ENCODE peak calls at places on chromosomes 12 and 14, in six cellular contexts. V is HepG2, M is K562, N is HCT116, Y is H1, G is SK-N-SH. Q is an unnamed sample.

GRCh38 chr14:73944432-73945158 is 5.3 kb downstream of the FAM161B start:
- DNase-seq in V (no peak), M (no peak), N (no peak), Y (no peak), G (no peak), Q (no peak)

GRCh38 chr14:69636051-69636639 is 24.7 kb downstream of the SUSD6 start:
- DNase-seq in V (no peak), M (no peak), N (no peak), Y (no peak), G (no peak), Q (no peak)

GRCh38 chr12:38138225-38139221 is 178.1 kb upstream of the ALG10B start:
- DNase-seq in V (peak; percentile 60), M (peak; percentile 53), N (peak; percentile 61), Y (no peak), G (peak; percentile 72), Q (peak; percentile 89)

GRCh38 chr12:48454675-48455074 is 17.7 kb upstream of the ANP32D start:
- DNase-seq in V (peak; percentile 5), M (peak; percentile 31), N (peak; percentile 31), Y (no peak), G (no peak), Q (peak; percentile 42)

GRCh38 chr14:71465316-71465715 is 466.9 kb upstream of the RGS6 start:
- DNase-seq in V (no peak), M (no peak), N (no peak), Y (no peak), G (no peak), Q (no peak)

GRCh38 chr12:53051058-53051880 is 1.4 kb downstream of the TNS2 start:
- DNase-seq in V (peak; percentile 82), M (peak; percentile 36), N (no peak), Y (no peak), G (no peak), Q (no peak)

GRCh38 chr14:104212206-104213095 is 74.1 kb downstream of the KIF26A start:
- DNase-seq in V (no peak), M (no peak), N (no peak), Y (no peak), G (no peak), Q (no peak)

GRCh38 chr12:11658796-11659195 is 9.3 kb downstream of the ETV6 start:
- DNase-seq in V (no peak), M (no peak), N (no peak), Y (no peak), G (no peak), Q (no peak)

GRCh38 chr12:120402217-120402616 is 33.3 kb upstream of the MSI1 start:
- DNase-seq in V (no peak), M (no peak), N (no peak), Y (no peak), G (peak; percentile 39), Q (peak; percentile 37)

GRCh38 chr12:26116829-26117228 is 8.0 kb downstream of the BHLHE41 start:
- DNase-seq in V (no peak), M (peak; percentile 41), N (no peak), Y (no peak), G (no peak), Q (no peak)

GRCh38 chr12:18798445-18799139 is 60.7 kb downstream of the CAPZA3 start:
- DNase-seq in V (peak; percentile 55), M (no peak), N (no peak), Y (no peak), G (no peak), Q (no peak)

DNA sequence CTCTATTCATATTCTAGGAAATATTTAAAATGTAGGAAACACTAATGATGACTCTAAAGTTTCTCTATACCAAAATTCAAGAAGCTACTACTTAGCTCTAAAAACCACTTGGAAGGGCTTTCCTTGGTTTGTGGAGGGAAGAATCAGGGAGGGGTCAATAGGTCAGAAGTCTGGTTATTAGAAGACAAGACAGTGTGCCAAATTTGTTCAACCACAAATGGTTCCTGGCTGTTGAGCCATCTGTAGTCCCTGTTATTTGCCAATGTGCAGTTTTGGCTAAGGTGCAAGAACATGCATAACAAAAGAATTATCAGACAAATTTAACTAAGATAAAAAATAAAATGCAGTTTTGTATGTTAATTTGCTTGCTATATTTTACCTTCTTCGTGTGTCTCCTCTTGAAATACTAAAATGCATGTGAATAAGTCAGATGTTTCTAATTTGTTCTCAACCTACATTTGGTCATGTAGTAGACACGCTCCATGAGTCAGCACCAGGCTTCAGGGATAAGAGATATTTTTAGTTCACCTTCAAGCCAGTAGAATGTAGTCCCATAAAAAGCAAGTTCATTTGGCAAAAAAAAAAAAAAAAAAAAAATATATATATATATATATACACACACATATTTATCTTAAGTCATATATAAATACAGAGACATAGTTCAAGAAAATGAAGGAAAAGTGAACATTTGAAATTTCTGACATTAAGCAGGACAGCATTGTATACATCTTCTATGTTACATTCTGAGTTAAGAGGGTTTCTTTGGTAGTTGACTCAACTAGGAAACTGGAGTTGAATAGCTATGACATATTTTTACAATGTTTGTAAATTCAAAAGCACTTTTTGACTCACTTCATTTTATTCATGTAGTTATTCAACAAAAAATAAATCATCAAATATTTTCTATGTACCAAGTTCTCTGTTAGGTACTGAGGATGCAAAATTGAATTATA is 123.3 kb downstream of the KCNC2 start:
- DNase-seq in V (no peak), M (no peak), N (no peak), Y (no peak), G (no peak), Q (no peak)
- TF ChIP-seq JUND in V (no peak), M (no peak), N (no peak), Y (no peak), G (no peak), Q (no peak)

GRCh38 chr12:79841248-79841877 is 93.5 kb downstream of the PPP1R12A start:
- DNase-seq in V (no peak), M (no peak), N (no peak), Y (no peak), G (no peak), Q (no peak)

GRCh38 chr12:79838359-79838758 is 96.5 kb downstream of the PPP1R12A start:
- DNase-seq in V (no peak), M (no peak), N (no peak), Y (no peak), G (no peak), Q (no peak)

GRCh38 chr12:79842630-79843029 is 92.3 kb downstream of the PPP1R12A start:
- DNase-seq in V (no peak), M (no peak), N (no peak), Y (no peak), G (no peak), Q (no peak)

GRCh38 chr12:79844693-79845092 is 90.2 kb downstream of the PPP1R12A start:
- DNase-seq in V (peak; percentile 41), M (peak; percentile 27), N (peak; percentile 71), Y (peak; percentile 29), G (no peak), Q (no peak)

DNA sequence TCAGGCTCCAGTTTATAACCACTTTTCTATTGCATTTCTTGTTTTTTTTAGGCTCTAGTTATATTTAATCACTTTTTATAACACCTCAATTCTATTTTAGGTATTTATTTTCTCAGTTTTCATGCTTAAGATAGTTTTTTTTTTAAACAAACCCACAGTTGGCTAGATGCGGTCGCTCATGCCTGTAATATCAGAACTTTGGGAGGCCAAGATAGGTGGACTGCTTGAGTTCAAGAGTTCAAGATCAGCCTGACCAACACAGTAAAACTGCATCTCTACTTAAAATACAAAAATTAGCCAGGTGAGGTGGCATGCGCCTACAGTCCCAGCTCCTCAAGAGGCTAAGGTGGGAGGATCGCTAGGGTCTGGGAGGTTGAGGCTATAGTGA is 93.0 kb downstream of the PPP1R12A start:
- DNase-seq in V (no peak), M (no peak), N (no peak), Y (no peak), G (no peak), Q (no peak)
- TF ChIP-seq JUND in V (no peak), M (no peak), N (no peak), Y (no peak), G (no peak), Q (no peak)

DNA sequence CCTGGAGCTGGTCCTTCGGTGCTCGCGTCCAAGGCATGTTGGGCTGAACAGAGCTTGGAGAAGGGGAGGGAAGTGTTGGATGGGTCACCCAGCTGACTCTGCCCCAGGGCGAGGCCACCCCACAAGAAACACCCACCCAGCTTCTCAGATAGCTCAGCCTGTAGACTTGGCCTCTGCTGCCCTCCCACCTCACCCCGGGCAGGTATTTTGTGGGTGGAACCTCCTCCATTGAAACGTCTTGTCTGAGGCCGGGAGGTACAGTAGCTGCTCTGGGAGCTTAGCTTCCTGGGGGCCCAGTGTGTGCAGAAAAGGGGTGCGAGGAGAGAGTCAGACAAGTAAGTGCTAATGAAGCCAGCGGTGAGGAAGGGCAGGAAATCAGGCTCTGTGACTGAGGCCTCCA is 54.8 kb upstream of the TSPAN9 start:
- DNase-seq in V (no peak), M (no peak), N (no peak), Y (no peak), G (no peak), Q (no peak)
- TF ChIP-seq JUND in V (no peak), M (no peak), N (no peak), Y (no peak), G (no peak), Q (no peak)

DNA sequence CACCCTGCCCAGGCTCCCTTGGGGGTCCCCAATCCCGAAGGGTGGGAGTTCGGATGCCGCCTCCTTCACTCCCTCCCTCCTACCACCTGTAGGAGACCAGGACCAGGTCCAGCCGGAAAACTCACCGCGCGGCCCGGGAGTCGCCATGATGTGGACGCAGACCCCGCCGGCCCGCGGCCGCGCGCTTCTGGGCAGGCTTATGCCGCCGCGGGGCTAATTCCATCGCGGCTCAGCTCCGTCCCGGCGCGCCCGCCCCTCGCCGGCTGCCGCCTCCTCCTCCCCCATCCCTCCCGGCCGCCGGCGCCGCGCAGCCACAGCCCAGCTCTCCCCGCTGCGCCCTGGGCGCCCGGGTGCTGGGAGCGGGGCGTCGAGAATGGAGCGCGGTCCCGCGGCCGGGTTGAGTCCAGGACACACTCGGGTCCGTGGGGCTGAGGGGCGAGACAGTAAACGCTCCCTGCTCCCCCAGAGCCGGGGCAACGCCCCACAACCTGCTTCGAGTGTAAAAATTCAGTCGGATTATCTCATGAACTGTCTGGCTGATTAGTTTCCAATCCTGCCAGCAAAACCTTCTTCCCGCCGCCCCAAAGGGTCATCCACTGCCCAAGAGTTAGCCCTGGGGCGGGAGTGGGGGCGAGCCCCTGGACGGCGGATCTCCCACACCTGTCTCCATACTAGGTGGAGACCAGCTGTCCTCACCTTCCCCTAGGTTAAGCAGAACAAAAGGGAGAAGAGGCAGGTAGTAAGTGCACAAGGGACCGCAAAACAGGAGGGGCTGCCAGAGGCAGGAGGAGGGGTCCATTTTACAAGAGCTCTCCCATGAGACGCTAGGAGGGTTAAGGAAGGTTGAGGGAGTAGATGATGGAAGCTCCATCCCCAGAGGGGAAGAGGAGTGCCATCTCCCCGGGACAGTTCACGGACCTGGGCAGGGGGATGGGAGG is at the start of gene ANO2:
- DNase-seq in V (no peak), M (no peak), N (no peak), Y (no peak), G (peak; percentile 64), Q (peak; percentile 3)
- TF ChIP-seq JUND in V (no peak), M (no peak), N (no peak), Y (no peak), G (no peak), Q (no peak)